ENCODE peak calls at places on chromosomes 11 and 22, in nine cellular contexts. One of them, this sample, is unnamed.

GRCh38 chr11:78646564-78647185 is 72.0 kb upstream of the NARS2 start:
- DNase-seq in KG1: peak
- DNase-seq in dorsolateral prefrontal cortex: no peak
- DNase-seq in lower lobe of right lung: no peak
- DNase-seq in NCI-H2081: peak
- DNase-seq in activated T-cell treated with anti-CD3 and anti-CD28 coated beads for 1 hour: peak
- DNase-seq in hypothalamus: no peak
- DNase-seq in frontal cortex: no peak
- DNase-seq in T-helper 17 cell: no peak
- DNase-seq in this sample: peak

GRCh38 chr11:70085815-70086769 is 8.0 kb downstream of the ANO1 start:
- DNase-seq in KG1: no peak
- DNase-seq in dorsolateral prefrontal cortex: no peak
- DNase-seq in lower lobe of right lung: no peak
- DNase-seq in NCI-H2081: no peak
- DNase-seq in activated T-cell treated with anti-CD3 and anti-CD28 coated beads for 1 hour: no peak
- DNase-seq in hypothalamus: no peak
- DNase-seq in frontal cortex: no peak
- DNase-seq in T-helper 17 cell: no peak
- DNase-seq in this sample: no peak

GRCh38 chr11:124761301-124762021 is 629 bp downstream of the ESAM start:
- DNase-seq in KG1: no peak
- DNase-seq in dorsolateral prefrontal cortex: no peak
- DNase-seq in lower lobe of right lung: no peak
- DNase-seq in NCI-H2081: no peak
- DNase-seq in activated T-cell treated with anti-CD3 and anti-CD28 coated beads for 1 hour: no peak
- DNase-seq in hypothalamus: no peak
- DNase-seq in frontal cortex: peak
- DNase-seq in T-helper 17 cell: no peak
- DNase-seq in this sample: no peak

GRCh38 chr11:130092661-130093060 is 23.0 kb downstream of the APLP2 start:
- DNase-seq in KG1: no peak
- DNase-seq in dorsolateral prefrontal cortex: no peak
- DNase-seq in lower lobe of right lung: no peak
- DNase-seq in NCI-H2081: no peak
- DNase-seq in activated T-cell treated with anti-CD3 and anti-CD28 coated beads for 1 hour: no peak
- DNase-seq in hypothalamus: no peak
- DNase-seq in frontal cortex: no peak
- DNase-seq in T-helper 17 cell: no peak
- DNase-seq in this sample: no peak

GRCh38 chr22:29040385-29041275 is 21.0 kb downstream of the C22orf31 start:
- DNase-seq in KG1: peak
- DNase-seq in dorsolateral prefrontal cortex: no peak
- DNase-seq in lower lobe of right lung: no peak
- DNase-seq in NCI-H2081: peak
- DNase-seq in activated T-cell treated with anti-CD3 and anti-CD28 coated beads for 1 hour: peak
- DNase-seq in hypothalamus: peak
- DNase-seq in frontal cortex: peak
- DNase-seq in T-helper 17 cell: peak
- DNase-seq in this sample: peak

GRCh38 chr11:35851342-35851741 is 92.5 kb upstream of the LDLRAD3 start:
- DNase-seq in KG1: no peak
- DNase-seq in dorsolateral prefrontal cortex: no peak
- DNase-seq in lower lobe of right lung: no peak
- DNase-seq in NCI-H2081: no peak
- DNase-seq in activated T-cell treated with anti-CD3 and anti-CD28 coated beads for 1 hour: no peak
- DNase-seq in hypothalamus: no peak
- DNase-seq in frontal cortex: no peak
- DNase-seq in T-helper 17 cell: no peak
- DNase-seq in this sample: no peak

GRCh38 chr22:24105661-24106060 is 75.6 kb upstream of the SUSD2 start:
- DNase-seq in KG1: no peak
- DNase-seq in dorsolateral prefrontal cortex: peak
- DNase-seq in lower lobe of right lung: peak
- DNase-seq in NCI-H2081: no peak
- DNase-seq in activated T-cell treated with anti-CD3 and anti-CD28 coated beads for 1 hour: no peak
- DNase-seq in hypothalamus: no peak
- DNase-seq in frontal cortex: no peak
- DNase-seq in T-helper 17 cell: no peak
- DNase-seq in this sample: no peak

GRCh38 chr11:121961228-121961860 is 154.7 kb downstream of the BLID start:
- DNase-seq in KG1: no peak
- DNase-seq in dorsolateral prefrontal cortex: no peak
- DNase-seq in lower lobe of right lung: no peak
- DNase-seq in NCI-H2081: no peak
- DNase-seq in activated T-cell treated with anti-CD3 and anti-CD28 coated beads for 1 hour: no peak
- DNase-seq in hypothalamus: no peak
- DNase-seq in frontal cortex: no peak
- DNase-seq in T-helper 17 cell: no peak
- DNase-seq in this sample: no peak

GRCh38 chr11:78350646-78351165 is 66.9 kb downstream of the GAB2 start:
- DNase-seq in KG1: peak
- DNase-seq in dorsolateral prefrontal cortex: no peak
- DNase-seq in lower lobe of right lung: no peak
- DNase-seq in NCI-H2081: no peak
- DNase-seq in activated T-cell treated with anti-CD3 and anti-CD28 coated beads for 1 hour: no peak
- DNase-seq in hypothalamus: no peak
- DNase-seq in frontal cortex: no peak
- DNase-seq in T-helper 17 cell: no peak
- DNase-seq in this sample: peak

GRCh38 chr22:48618326-48618725 is 1209.3 kb downstream of the BRD1 start:
- DNase-seq in KG1: no peak
- DNase-seq in dorsolateral prefrontal cortex: no peak
- DNase-seq in lower lobe of right lung: no peak
- DNase-seq in NCI-H2081: no peak
- DNase-seq in activated T-cell treated with anti-CD3 and anti-CD28 coated beads for 1 hour: no peak
- DNase-seq in hypothalamus: no peak
- DNase-seq in frontal cortex: no peak
- DNase-seq in T-helper 17 cell: no peak
- DNase-seq in this sample: no peak

GRCh38 chr22:46455453-46455852 is 82.0 kb downstream of the CELSR1 start:
- DNase-seq in KG1: no peak
- DNase-seq in dorsolateral prefrontal cortex: no peak
- DNase-seq in lower lobe of right lung: no peak
- DNase-seq in NCI-H2081: no peak
- DNase-seq in activated T-cell treated with anti-CD3 and anti-CD28 coated beads for 1 hour: no peak
- DNase-seq in hypothalamus: no peak
- DNase-seq in frontal cortex: no peak
- DNase-seq in T-helper 17 cell: no peak
- DNase-seq in this sample: no peak

GRCh38 chr11:41499429-41499828 is 40.0 kb upstream of the LRRC4C start:
- DNase-seq in KG1: no peak
- DNase-seq in dorsolateral prefrontal cortex: no peak
- DNase-seq in lower lobe of right lung: no peak
- DNase-seq in NCI-H2081: no peak
- DNase-seq in activated T-cell treated with anti-CD3 and anti-CD28 coated beads for 1 hour: no peak
- DNase-seq in hypothalamus: no peak
- DNase-seq in frontal cortex: no peak
- DNase-seq in T-helper 17 cell: no peak
- DNase-seq in this sample: no peak

GRCh38 chr11:126163074-126163700 is 48.3 kb downstream of the RPUSD4 start:
- DNase-seq in KG1: no peak
- DNase-seq in dorsolateral prefrontal cortex: no peak
- DNase-seq in lower lobe of right lung: no peak
- DNase-seq in NCI-H2081: no peak
- DNase-seq in activated T-cell treated with anti-CD3 and anti-CD28 coated beads for 1 hour: no peak
- DNase-seq in hypothalamus: no peak
- DNase-seq in frontal cortex: no peak
- DNase-seq in T-helper 17 cell: no peak
- DNase-seq in this sample: no peak

GRCh38 chr11:46905806-46906205 is 12.5 kb downstream of the LRP4 start:
- DNase-seq in KG1: no peak
- DNase-seq in dorsolateral prefrontal cortex: no peak
- DNase-seq in lower lobe of right lung: no peak
- DNase-seq in NCI-H2081: no peak
- DNase-seq in activated T-cell treated with anti-CD3 and anti-CD28 coated beads for 1 hour: no peak
- DNase-seq in hypothalamus: no peak
- DNase-seq in frontal cortex: no peak
- DNase-seq in T-helper 17 cell: no peak
- DNase-seq in this sample: no peak

This sample was measured in AML-193.